ENCODE peak calls at places on chromosome 4, in eight cellular contexts. One of them, this sample, is unnamed.

GRCh38 chr4:123555500-123556273 is 159.1 kb downstream of the SPRY1 start:
- DNase-seq in effector memory CD4-positive, alpha-beta T cell: no peak
- DNase-seq in brain microvascular endothelial cell: peak; percentile 95
- DNase-seq in hepatocyte: peak; percentile 92
- DNase-seq in CD8-positive, alpha-beta memory T cell: no peak
- DNase-seq in coronary artery: peak; percentile 94
- DNase-seq in aorta: peak; percentile 93
- DNase-seq in HFF-Myc: no peak
- DNase-seq in this sample: peak; percentile 97

GRCh38 chr4:158728256-158728655 is 5.1 kb upstream of the PPID start:
- DNase-seq in effector memory CD4-positive, alpha-beta T cell: no peak
- DNase-seq in brain microvascular endothelial cell: no peak
- DNase-seq in hepatocyte: no peak
- DNase-seq in CD8-positive, alpha-beta memory T cell: no peak
- DNase-seq in coronary artery: no peak
- DNase-seq in aorta: no peak
- DNase-seq in HFF-Myc: no peak
- DNase-seq in this sample: no peak

GRCh38 chr4:158571736-158572135 is 50.1 kb downstream of the RXFP1 start:
- DNase-seq in effector memory CD4-positive, alpha-beta T cell: no peak
- DNase-seq in brain microvascular endothelial cell: no peak
- DNase-seq in hepatocyte: no peak
- DNase-seq in CD8-positive, alpha-beta memory T cell: no peak
- DNase-seq in coronary artery: no peak
- DNase-seq in aorta: no peak
- DNase-seq in HFF-Myc: no peak
- DNase-seq in this sample: no peak

GRCh38 chr4:176538217-176538925 is 218.6 kb downstream of the SPCS3 start:
- DNase-seq in effector memory CD4-positive, alpha-beta T cell: no peak
- DNase-seq in brain microvascular endothelial cell: peak; percentile 96
- DNase-seq in hepatocyte: no peak
- DNase-seq in CD8-positive, alpha-beta memory T cell: no peak
- DNase-seq in coronary artery: no peak
- DNase-seq in aorta: no peak
- DNase-seq in HFF-Myc: peak; percentile 64
- DNase-seq in this sample: peak; percentile 92

GRCh38 chr4:94127707-94128328 is 79.8 kb upstream of the SMARCAD1 start:
- DNase-seq in effector memory CD4-positive, alpha-beta T cell: no peak
- DNase-seq in brain microvascular endothelial cell: no peak
- DNase-seq in hepatocyte: peak; percentile 43
- DNase-seq in CD8-positive, alpha-beta memory T cell: no peak
- DNase-seq in coronary artery: no peak
- DNase-seq in aorta: no peak
- DNase-seq in HFF-Myc: peak; percentile 14
- DNase-seq in this sample: peak; percentile 1

GRCh38 chr4:127470290-127470809 is 162.4 kb upstream of the INTU start:
- DNase-seq in effector memory CD4-positive, alpha-beta T cell: no peak
- DNase-seq in brain microvascular endothelial cell: no peak
- DNase-seq in hepatocyte: no peak
- DNase-seq in CD8-positive, alpha-beta memory T cell: no peak
- DNase-seq in coronary artery: no peak
- DNase-seq in aorta: no peak
- DNase-seq in HFF-Myc: no peak
- DNase-seq in this sample: no peak

GRCh38 chr4:124636793-124637192 is 75.7 kb downstream of the ANKRD50 start:
- DNase-seq in effector memory CD4-positive, alpha-beta T cell: no peak
- DNase-seq in brain microvascular endothelial cell: no peak
- DNase-seq in hepatocyte: no peak
- DNase-seq in CD8-positive, alpha-beta memory T cell: no peak
- DNase-seq in coronary artery: no peak
- DNase-seq in aorta: no peak
- DNase-seq in HFF-Myc: no peak
- DNase-seq in this sample: no peak

GRCh38 chr4:183729430-183730328 is 70.6 kb downstream of the TRAPPC11 start:
- DNase-seq in effector memory CD4-positive, alpha-beta T cell: no peak
- DNase-seq in brain microvascular endothelial cell: no peak
- DNase-seq in hepatocyte: peak; percentile 22
- DNase-seq in CD8-positive, alpha-beta memory T cell: no peak
- DNase-seq in coronary artery: no peak
- DNase-seq in aorta: no peak
- DNase-seq in HFF-Myc: no peak
- DNase-seq in this sample: no peak

GRCh38 chr4:172256820-172257219 is 443.6 kb downstream of the GALNTL6 start:
- DNase-seq in effector memory CD4-positive, alpha-beta T cell: no peak
- DNase-seq in brain microvascular endothelial cell: no peak
- DNase-seq in hepatocyte: no peak
- DNase-seq in CD8-positive, alpha-beta memory T cell: no peak
- DNase-seq in coronary artery: no peak
- DNase-seq in aorta: no peak
- DNase-seq in HFF-Myc: no peak
- DNase-seq in this sample: no peak

GRCh38 chr4:15332377-15332776 is 95.5 kb upstream of the C1QTNF7 start:
- DNase-seq in effector memory CD4-positive, alpha-beta T cell: no peak
- DNase-seq in brain microvascular endothelial cell: no peak
- DNase-seq in hepatocyte: no peak
- DNase-seq in CD8-positive, alpha-beta memory T cell: no peak
- DNase-seq in coronary artery: no peak
- DNase-seq in aorta: no peak
- DNase-seq in HFF-Myc: no peak
- DNase-seq in this sample: no peak

GRCh38 chr4:101186558-101187184 is 160.7 kb downstream of the PPP3CA start:
- DNase-seq in effector memory CD4-positive, alpha-beta T cell: no peak
- DNase-seq in brain microvascular endothelial cell: no peak
- DNase-seq in hepatocyte: no peak
- DNase-seq in CD8-positive, alpha-beta memory T cell: no peak
- DNase-seq in coronary artery: no peak
- DNase-seq in aorta: no peak
- DNase-seq in HFF-Myc: no peak
- DNase-seq in this sample: no peak

GRCh38 chr4:37687175-37687525 is 974 bp upstream of the RELL1 start:
- DNase-seq in effector memory CD4-positive, alpha-beta T cell: no peak
- DNase-seq in brain microvascular endothelial cell: no peak
- DNase-seq in hepatocyte: no peak
- DNase-seq in CD8-positive, alpha-beta memory T cell: no peak
- DNase-seq in coronary artery: no peak
- DNase-seq in aorta: no peak
- DNase-seq in HFF-Myc: no peak
- DNase-seq in this sample: no peak

GRCh38 chr4:122341906-122342305 is 36.9 kb upstream of the ADAD1 start:
- DNase-seq in effector memory CD4-positive, alpha-beta T cell: no peak
- DNase-seq in brain microvascular endothelial cell: peak; percentile 81
- DNase-seq in hepatocyte: peak; percentile 7
- DNase-seq in CD8-positive, alpha-beta memory T cell: no peak
- DNase-seq in coronary artery: no peak
- DNase-seq in aorta: no peak
- DNase-seq in HFF-Myc: no peak
- DNase-seq in this sample: peak; percentile 53

GRCh38 chr4:25442863-25443307 is 65.8 kb downstream of the ANAPC4 start:
- DNase-seq in effector memory CD4-positive, alpha-beta T cell: no peak
- DNase-seq in brain microvascular endothelial cell: no peak
- DNase-seq in hepatocyte: no peak
- DNase-seq in CD8-positive, alpha-beta memory T cell: no peak
- DNase-seq in coronary artery: no peak
- DNase-seq in aorta: no peak
- DNase-seq in HFF-Myc: no peak
- DNase-seq in this sample: no peak

GRCh38 chr4:136864580-136865185 is 667.6 kb downstream of the PCDH18 start:
- DNase-seq in effector memory CD4-positive, alpha-beta T cell: no peak
- DNase-seq in brain microvascular endothelial cell: peak; percentile 77
- DNase-seq in hepatocyte: peak; percentile 85
- DNase-seq in CD8-positive, alpha-beta memory T cell: no peak
- DNase-seq in coronary artery: no peak
- DNase-seq in aorta: no peak
- DNase-seq in HFF-Myc: peak; percentile 32
- DNase-seq in this sample: peak; percentile 34

GRCh38 chr4:7862561-7863200 is 77.0 kb downstream of the AFAP1 start:
- DNase-seq in effector memory CD4-positive, alpha-beta T cell: no peak
- DNase-seq in brain microvascular endothelial cell: no peak
- DNase-seq in hepatocyte: no peak
- DNase-seq in CD8-positive, alpha-beta memory T cell: no peak
- DNase-seq in coronary artery: no peak
- DNase-seq in aorta: no peak
- DNase-seq in HFF-Myc: no peak
- DNase-seq in this sample: no peak

GRCh38 chr4:159358226-159358625 is 255.3 kb downstream of the RAPGEF2 start:
- DNase-seq in effector memory CD4-positive, alpha-beta T cell: no peak
- DNase-seq in brain microvascular endothelial cell: peak; percentile 82
- DNase-seq in hepatocyte: no peak
- DNase-seq in CD8-positive, alpha-beta memory T cell: no peak
- DNase-seq in coronary artery: no peak
- DNase-seq in aorta: no peak
- DNase-seq in HFF-Myc: peak; percentile 10
- DNase-seq in this sample: peak; percentile 80

GRCh38 chr4:151792525-151792924 is 31.7 kb upstream of the GATB start:
- DNase-seq in effector memory CD4-positive, alpha-beta T cell: no peak
- DNase-seq in brain microvascular endothelial cell: no peak
- DNase-seq in hepatocyte: no peak
- DNase-seq in CD8-positive, alpha-beta memory T cell: no peak
- DNase-seq in coronary artery: no peak
- DNase-seq in aorta: no peak
- DNase-seq in HFF-Myc: no peak
- DNase-seq in this sample: no peak

GRCh38 chr4:740656-741282 is 35.1 kb downstream of the PCGF3 start:
- DNase-seq in effector memory CD4-positive, alpha-beta T cell: no peak
- DNase-seq in brain microvascular endothelial cell: peak; percentile 76
- DNase-seq in hepatocyte: no peak
- DNase-seq in CD8-positive, alpha-beta memory T cell: no peak
- DNase-seq in coronary artery: no peak
- DNase-seq in aorta: no peak
- DNase-seq in HFF-Myc: no peak
- DNase-seq in this sample: no peak

GRCh38 chr4:139892973-139893736 is 227.5 kb downstream of the MGST2 start:
- DNase-seq in effector memory CD4-positive, alpha-beta T cell: no peak
- DNase-seq in brain microvascular endothelial cell: no peak
- DNase-seq in hepatocyte: no peak
- DNase-seq in CD8-positive, alpha-beta memory T cell: no peak
- DNase-seq in coronary artery: no peak
- DNase-seq in aorta: no peak
- DNase-seq in HFF-Myc: no peak
- DNase-seq in this sample: no peak

GRCh38 chr4:140163029-140163810 is 9.2 kb upstream of the MAML3 start:
- DNase-seq in effector memory CD4-positive, alpha-beta T cell: no peak
- DNase-seq in brain microvascular endothelial cell: peak; percentile 66
- DNase-seq in hepatocyte: no peak
- DNase-seq in CD8-positive, alpha-beta memory T cell: no peak
- DNase-seq in coronary artery: no peak
- DNase-seq in aorta: peak; percentile 58
- DNase-seq in HFF-Myc: peak; percentile 26
- DNase-seq in this sample: peak; percentile 65

GRCh38 chr4:183098723-183099536 is at the start of gene WWC2:
- DNase-seq in effector memory CD4-positive, alpha-beta T cell: peak; percentile 55
- DNase-seq in brain microvascular endothelial cell: peak; percentile 84
- DNase-seq in hepatocyte: peak; percentile 96
- DNase-seq in CD8-positive, alpha-beta memory T cell: peak; percentile 62
- DNase-seq in coronary artery: peak; percentile 93
- DNase-seq in aorta: peak; percentile 95
- DNase-seq in HFF-Myc: peak; percentile 37
- DNase-seq in this sample: peak; percentile 75

GRCh38 chr4:93828332-93828829 is at the start of gene ATOH1:
- DNase-seq in effector memory CD4-positive, alpha-beta T cell: no peak
- DNase-seq in brain microvascular endothelial cell: no peak
- DNase-seq in hepatocyte: peak; percentile 55
- DNase-seq in CD8-positive, alpha-beta memory T cell: no peak
- DNase-seq in coronary artery: no peak
- DNase-seq in aorta: no peak
- DNase-seq in HFF-Myc: no peak
- DNase-seq in this sample: no peak

GRCh38 chr4:37845201-37845600 is 18.7 kb downstream of the PGM2 start:
- DNase-seq in effector memory CD4-positive, alpha-beta T cell: no peak
- DNase-seq in brain microvascular endothelial cell: no peak
- DNase-seq in hepatocyte: no peak
- DNase-seq in CD8-positive, alpha-beta memory T cell: no peak
- DNase-seq in coronary artery: no peak
- DNase-seq in aorta: no peak
- DNase-seq in HFF-Myc: no peak
- DNase-seq in this sample: no peak

GRCh38 chr4:98653006-98653405 is 5.4 kb downstream of the TSPAN5 start:
- DNase-seq in effector memory CD4-positive, alpha-beta T cell: no peak
- DNase-seq in brain microvascular endothelial cell: peak; percentile 75
- DNase-seq in hepatocyte: no peak
- DNase-seq in CD8-positive, alpha-beta memory T cell: no peak
- DNase-seq in coronary artery: no peak
- DNase-seq in aorta: no peak
- DNase-seq in HFF-Myc: no peak
- DNase-seq in this sample: peak; percentile 41

GRCh38 chr4:154818230-154818629 is 37.2 kb downstream of the RBM46 start:
- DNase-seq in effector memory CD4-positive, alpha-beta T cell: no peak
- DNase-seq in brain microvascular endothelial cell: no peak
- DNase-seq in hepatocyte: no peak
- DNase-seq in CD8-positive, alpha-beta memory T cell: no peak
- DNase-seq in coronary artery: no peak
- DNase-seq in aorta: no peak
- DNase-seq in HFF-Myc: no peak
- DNase-seq in this sample: no peak
- H3K4me3 ChIP-seq in effector memory CD4-positive, alpha-beta T cell: no peak overlapping the region
- H3K4me3 ChIP-seq in brain microvascular endothelial cell: no peak overlapping the region
- H3K4me3 ChIP-seq in hepatocyte: no peak overlapping the region
- H3K4me3 ChIP-seq in CD8-positive, alpha-beta memory T cell: no peak overlapping the region
- H3K4me3 ChIP-seq in coronary artery: no peak overlapping the region
- H3K4me3 ChIP-seq in aorta: no peak overlapping the region
- H3K4me3 ChIP-seq in HFF-Myc: no peak overlapping the region
- H3K4me3 ChIP-seq in this sample: no peak overlapping the region

DNA sequence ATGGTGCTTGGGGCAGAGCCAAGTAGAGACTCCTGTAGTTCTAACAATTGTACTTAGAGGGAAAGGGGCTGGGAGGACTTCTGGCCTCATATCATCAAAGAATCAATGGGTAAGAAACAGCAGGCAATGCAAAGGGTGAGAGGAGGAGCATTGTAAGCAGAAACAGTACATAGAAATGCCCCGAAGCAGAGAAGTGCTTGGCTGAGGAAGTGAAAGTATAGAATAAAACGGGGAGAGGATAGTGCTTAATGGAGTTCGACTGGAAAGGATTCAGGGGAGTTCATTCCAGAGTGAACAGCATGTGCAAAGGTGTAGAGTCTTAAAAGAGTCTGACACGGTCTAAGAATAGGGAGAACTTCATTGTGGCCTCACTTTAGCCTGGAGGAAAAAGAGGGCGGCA is 103.0 kb downstream of the SYNPO2 start:
- DNase-seq in effector memory CD4-positive, alpha-beta T cell: no peak
- DNase-seq in brain microvascular endothelial cell: no peak
- DNase-seq in hepatocyte: no peak
- DNase-seq in CD8-positive, alpha-beta memory T cell: no peak
- DNase-seq in coronary artery: no peak
- DNase-seq in aorta: no peak
- DNase-seq in HFF-Myc: no peak
- DNase-seq in this sample: no peak
- H3K4me3 ChIP-seq in effector memory CD4-positive, alpha-beta T cell: no peak overlapping the region
- H3K4me3 ChIP-seq in brain microvascular endothelial cell: no peak overlapping the region
- H3K4me3 ChIP-seq in hepatocyte: no peak overlapping the region
- H3K4me3 ChIP-seq in CD8-positive, alpha-beta memory T cell: no peak overlapping the region
- H3K4me3 ChIP-seq in coronary artery: no peak overlapping the region
- H3K4me3 ChIP-seq in aorta: no peak overlapping the region
- H3K4me3 ChIP-seq in HFF-Myc: no peak overlapping the region
- H3K4me3 ChIP-seq in this sample: no peak overlapping the region

GRCh38 chr4:133059117-133059516 is 90.0 kb upstream of the PCDH10 start:
- DNase-seq in effector memory CD4-positive, alpha-beta T cell: no peak
- DNase-seq in brain microvascular endothelial cell: no peak
- DNase-seq in hepatocyte: no peak
- DNase-seq in CD8-positive, alpha-beta memory T cell: no peak
- DNase-seq in coronary artery: no peak
- DNase-seq in aorta: no peak
- DNase-seq in HFF-Myc: no peak
- DNase-seq in this sample: no peak
- H3K4me3 ChIP-seq in effector memory CD4-positive, alpha-beta T cell: no peak overlapping the region
- H3K4me3 ChIP-seq in brain microvascular endothelial cell: no peak overlapping the region
- H3K4me3 ChIP-seq in hepatocyte: no peak overlapping the region
- H3K4me3 ChIP-seq in CD8-positive, alpha-beta memory T cell: no peak overlapping the region
- H3K4me3 ChIP-seq in coronary artery: no peak overlapping the region
- H3K4me3 ChIP-seq in aorta: no peak overlapping the region
- H3K4me3 ChIP-seq in HFF-Myc: no peak overlapping the region
- H3K4me3 ChIP-seq in this sample: no peak overlapping the region

GRCh38 chr4:97003715-97004114 is 1139.6 kb downstream of the STPG2 start:
- DNase-seq in effector memory CD4-positive, alpha-beta T cell: no peak
- DNase-seq in brain microvascular endothelial cell: no peak
- DNase-seq in hepatocyte: no peak
- DNase-seq in CD8-positive, alpha-beta memory T cell: no peak
- DNase-seq in coronary artery: no peak
- DNase-seq in aorta: no peak
- DNase-seq in HFF-Myc: no peak
- DNase-seq in this sample: no peak
- H3K4me3 ChIP-seq in effector memory CD4-positive, alpha-beta T cell: no peak overlapping the region
- H3K4me3 ChIP-seq in brain microvascular endothelial cell: no peak overlapping the region
- H3K4me3 ChIP-seq in hepatocyte: no peak overlapping the region
- H3K4me3 ChIP-seq in CD8-positive, alpha-beta memory T cell: no peak overlapping the region
- H3K4me3 ChIP-seq in coronary artery: no peak overlapping the region
- H3K4me3 ChIP-seq in aorta: no peak overlapping the region
- H3K4me3 ChIP-seq in HFF-Myc: no peak overlapping the region
- H3K4me3 ChIP-seq in this sample: no peak overlapping the region

This sample was measured in skeletal muscle cell.